ENCODE peak calls at places on chromosome 6, in ten cellular contexts. Q, J, T, S, Z, E, M, N, F and W are unnamed samples.

GRCh38 chr6:129317931-129318820 is 391.8 kb downstream of the ARHGAP18 start:
- DNase-seq in Q (no peak), J (no peak), T (no peak), S (peak), Z (no peak), E (peak), M (no peak), N (no peak), F (no peak), W (no peak)

GRCh38 chr6:161922631-161923119 is 648.8 kb upstream of the AGPAT4 start:
- DNase-seq in Q (peak), J (no peak), T (peak), S (peak), Z (peak), E (peak), M (peak), N (no peak), F (peak), W (peak)

GRCh38 chr6:142385352-142385751 is 83.5 kb downstream of the ADGRG6 start:
- DNase-seq in Q (no peak), J (no peak), T (no peak), S (no peak), Z (no peak), E (no peak), M (no peak), N (no peak), F (no peak), W (no peak)

GRCh38 chr6:170185175-170185970 is 105.5 kb downstream of the DLL1 start:
- DNase-seq in Q (no peak), J (no peak), T (no peak), S (no peak), Z (peak), E (no peak), M (no peak), N (no peak), F (no peak), W (peak)

GRCh38 chr6:135488023-135488422 is 9.5 kb downstream of the AHI1 start:
- DNase-seq in Q (no peak), J (no peak), T (no peak), S (peak), Z (no peak), E (peak), M (no peak), N (no peak), F (no peak), W (no peak)

GRCh38 chr6:150732765-150733539 is 132.6 kb upstream of the MTHFD1L start:
- DNase-seq in Q (no peak), J (no peak), T (no peak), S (no peak), Z (no peak), E (no peak), M (no peak), N (no peak), F (no peak), W (no peak)

GRCh38 chr6:136607204-136607931 is 57.1 kb upstream of the MAP7 start:
- DNase-seq in Q (no peak), J (no peak), T (no peak), S (peak), Z (no peak), E (peak), M (no peak), N (no peak), F (no peak), W (no peak)

GRCh38 chr6:3392930-3393575 is 63.8 kb downstream of the SLC22A23 start:
- DNase-seq in Q (no peak), J (no peak), T (no peak), S (no peak), Z (no peak), E (no peak), M (no peak), N (no peak), F (no peak), W (no peak)

GRCh38 chr6:148457843-148458159 is 115.2 kb downstream of the SASH1 start:
- DNase-seq in Q (no peak), J (no peak), T (no peak), S (no peak), Z (no peak), E (no peak), M (no peak), N (no peak), F (no peak), W (no peak)

GRCh38 chr6:124197148-124197547 is 393.5 kb downstream of the NKAIN2 start:
- DNase-seq in Q (no peak), J (no peak), T (no peak), S (no peak), Z (no peak), E (no peak), M (no peak), N (no peak), F (no peak), W (no peak)

GRCh38 chr6:142455957-142456589 is 154.3 kb downstream of the ADGRG6 start:
- DNase-seq in Q (no peak), J (no peak), T (no peak), S (no peak), Z (no peak), E (no peak), M (no peak), N (no peak), F (no peak), W (no peak)

GRCh38 chr6:2450546-2450945 is 205.1 kb upstream of the GMDS start:
- DNase-seq in Q (peak), J (no peak), T (peak), S (no peak), Z (peak), E (no peak), M (peak), N (no peak), F (no peak), W (no peak)

GRCh38 chr6:156622185-156622584 is 155.0 kb upstream of the ARID1B start:
- DNase-seq in Q (no peak), J (no peak), T (no peak), S (no peak), Z (no peak), E (no peak), M (no peak), N (no peak), F (no peak), W (no peak)

GRCh38 chr6:106975699-106976032 is 1.1 kb upstream of the CD24 start:
- DNase-seq in Q (no peak), J (no peak), T (no peak), S (no peak), Z (no peak), E (no peak), M (no peak), N (no peak), F (peak), W (no peak)

GRCh38 chr6:128368213-128369000 is 152.0 kb downstream of the PTPRK start:
- DNase-seq in Q (no peak), J (no peak), T (no peak), S (no peak), Z (no peak), E (peak), M (no peak), N (no peak), F (no peak), W (no peak)

GRCh38 chr6:17470209-17470952 is 77.0 kb downstream of the CAP2 start:
- DNase-seq in Q (no peak), J (no peak), T (no peak), S (peak), Z (no peak), E (no peak), M (no peak), N (no peak), F (no peak), W (no peak)

GRCh38 chr6:28941681-28942448 is 18.1 kb upstream of the TRIM27 start:
- DNase-seq in Q (no peak), J (no peak), T (no peak), S (no peak), Z (no peak), E (no peak), M (no peak), N (no peak), F (no peak), W (peak)

GRCh38 chr6:46367365-46367764 is 123.9 kb downstream of the RCAN2 start:
- DNase-seq in Q (no peak), J (no peak), T (no peak), S (no peak), Z (no peak), E (no peak), M (no peak), N (no peak), F (no peak), W (no peak)

GRCh38 chr6:125393449-125393858 is 91.7 kb upstream of the HDDC2 start:
- DNase-seq in Q (no peak), J (no peak), T (no peak), S (no peak), Z (no peak), E (no peak), M (no peak), N (no peak), F (no peak), W (no peak)

GRCh38 chr6:8108031-8108660 is 5.8 kb upstream of the EEF1E1 start:
- DNase-seq in Q (no peak), J (no peak), T (no peak), S (peak), Z (peak), E (peak), M (no peak), N (no peak), F (no peak), W (no peak)

GRCh38 chr6:77173472-77174074 is 289.7 kb downstream of the HTR1B start:
- DNase-seq in Q (no peak), J (no peak), T (peak), S (peak), Z (no peak), E (no peak), M (no peak), N (no peak), F (peak), W (no peak)

GRCh38 chr6:164013480-164014208 is 599.1 kb downstream of the QKI start:
- DNase-seq in Q (no peak), J (no peak), T (no peak), S (no peak), Z (no peak), E (no peak), M (no peak), N (no peak), F (no peak), W (no peak)

GRCh38 chr6:148983366-148983765 is 236.5 kb downstream of the UST start:
- DNase-seq in Q (no peak), J (no peak), T (no peak), S (no peak), Z (peak), E (no peak), M (no peak), N (no peak), F (no peak), W (no peak)

GRCh38 chr6:27224729-27225128 is 22.8 kb upstream of the PRSS16 start:
- DNase-seq in Q (no peak), J (no peak), T (no peak), S (no peak), Z (no peak), E (no peak), M (no peak), N (no peak), F (no peak), W (no peak)

GRCh38 chr6:45049188-45049843 is 278.8 kb upstream of the RUNX2 start:
- DNase-seq in Q (no peak), J (no peak), T (no peak), S (peak), Z (no peak), E (peak), M (no peak), N (no peak), F (peak), W (no peak)

GRCh38 chr6:137234505-137234863 is 15.3 kb upstream of the IFNGR1 start:
- DNase-seq in Q (no peak), J (no peak), T (no peak), S (no peak), Z (no peak), E (no peak), M (no peak), N (no peak), F (peak), W (no peak)

GRCh38 chr6:41560440-41561192 is 14.4 kb downstream of the FOXP4 start:
- DNase-seq in Q (peak), J (peak), T (peak), S (no peak), Z (peak), E (peak), M (no peak), N (peak), F (peak), W (peak)

GRCh38 chr6:125746731-125747588 is 2.5 kb upstream of the HEY2 start:
- DNase-seq in Q (peak), J (peak), T (peak), S (peak), Z (peak), E (peak), M (peak), N (no peak), F (peak), W (peak)

GRCh38 chr6:31620586-31621319 is at the start of gene PRRC2A:
- DNase-seq in Q (no peak), J (peak), T (peak), S (peak), Z (no peak), E (no peak), M (peak), N (peak), F (peak), W (peak)

GRCh38 chr6:53803081-53803860 is 8.5 kb downstream of the LRRC1 start:
- DNase-seq in Q (no peak), J (no peak), T (no peak), S (peak), Z (no peak), E (no peak), M (no peak), N (no peak), F (no peak), W (no peak)

GRCh38 chr6:133768656-133769295 is 120.1 kb upstream of the TCF21 start:
- DNase-seq in Q (peak), J (no peak), T (peak), S (no peak), Z (no peak), E (peak), M (no peak), N (no peak), F (no peak), W (no peak)

GRCh38 chr6:5095236-5095635 is 10.1 kb downstream of the PPP1R3G start:
- DNase-seq in Q (no peak), J (no peak), T (no peak), S (peak), Z (no peak), E (no peak), M (no peak), N (no peak), F (no peak), W (no peak)

GRCh38 chr6:35624341-35625070 is 64.2 kb downstream of the FKBP5 start:
- DNase-seq in Q (no peak), J (no peak), T (no peak), S (peak), Z (no peak), E (peak), M (no peak), N (no peak), F (peak), W (no peak)

GRCh38 chr6:33248643-33248931 is 23.1 kb downstream of the VPS52 start:
- DNase-seq in Q (no peak), J (no peak), T (no peak), S (no peak), Z (peak), E (no peak), M (no peak), N (no peak), F (peak), W (no peak)

GRCh38 chr6:33247977-33248642 is 23.6 kb downstream of the VPS52 start:
- DNase-seq in Q (peak), J (peak), T (peak), S (peak), Z (peak), E (peak), M (peak), N (peak), F (peak), W (peak)

GRCh38 chr6:33249732-33250625 is 21.7 kb downstream of the VPS52 start:
- DNase-seq in Q (peak), J (peak), T (no peak), S (peak), Z (peak), E (peak), M (no peak), N (no peak), F (peak), W (no peak)

GRCh38 chr6:33250731-33251130 is 20.9 kb downstream of the VPS52 start:
- DNase-seq in Q (no peak), J (peak), T (no peak), S (no peak), Z (peak), E (no peak), M (no peak), N (no peak), F (no peak), W (peak)

DNA sequence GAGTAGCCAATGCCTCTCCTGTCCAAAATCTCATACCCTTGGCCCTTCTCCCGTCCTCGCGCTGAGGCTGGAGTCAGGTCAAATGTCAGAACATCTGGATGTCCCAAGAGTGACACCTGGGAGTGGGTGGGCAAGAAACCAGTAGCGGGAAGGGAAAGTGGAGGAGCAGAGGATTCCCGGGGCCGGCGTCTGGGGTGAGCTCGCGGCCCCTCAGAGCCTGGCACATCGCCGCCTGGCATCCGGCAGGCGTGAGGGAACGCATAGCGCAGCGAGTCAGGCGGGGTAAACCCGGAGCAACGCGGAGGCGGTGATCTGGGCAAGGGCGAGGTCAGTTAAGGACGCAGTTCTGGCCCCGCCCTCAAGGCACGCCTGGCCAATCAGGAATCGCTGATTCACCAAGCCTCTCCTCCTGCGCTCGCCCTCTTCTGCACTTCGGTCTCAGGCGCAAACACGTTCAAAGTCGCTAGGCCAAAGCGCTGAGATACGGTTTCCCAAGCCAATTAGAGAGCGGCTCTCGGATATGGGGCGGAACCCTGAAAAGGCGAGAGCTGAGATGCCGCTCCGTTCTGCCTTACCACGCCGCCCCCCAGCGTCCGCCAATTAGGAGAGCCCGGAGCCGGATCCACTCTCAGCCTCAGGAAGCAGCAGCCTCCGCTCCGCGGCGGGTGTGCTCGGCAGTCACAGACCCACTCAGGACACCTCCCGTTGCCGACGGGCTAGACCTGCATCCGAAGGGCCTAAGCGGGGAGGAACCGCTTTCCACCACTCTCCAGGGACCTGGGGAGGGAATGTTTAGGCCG is 22.5 kb downstream of the VPS52 start:
- DNase-seq in Q (peak), J (peak), T (peak), S (peak), Z (peak), E (peak), M (peak), N (peak), F (peak), W (peak)
- TF ChIP-seq POLR2A in Q (peak), J (peak), T (no peak), S (peak), Z (peak), E (peak), M (peak), N (peak), F (peak), W (no peak)

GRCh38 chr6:111648100-111648499 is 42.4 kb upstream of the TRAF3IP2 start:
- DNase-seq in Q (no peak), J (no peak), T (no peak), S (no peak), Z (no peak), E (no peak), M (no peak), N (no peak), F (no peak), W (no peak)
- TF ChIP-seq POLR2A in Q (no peak), J (no peak), T (no peak), S (no peak), Z (no peak), E (no peak), M (no peak), N (no peak), F (no peak), W (no peak)

DNA sequence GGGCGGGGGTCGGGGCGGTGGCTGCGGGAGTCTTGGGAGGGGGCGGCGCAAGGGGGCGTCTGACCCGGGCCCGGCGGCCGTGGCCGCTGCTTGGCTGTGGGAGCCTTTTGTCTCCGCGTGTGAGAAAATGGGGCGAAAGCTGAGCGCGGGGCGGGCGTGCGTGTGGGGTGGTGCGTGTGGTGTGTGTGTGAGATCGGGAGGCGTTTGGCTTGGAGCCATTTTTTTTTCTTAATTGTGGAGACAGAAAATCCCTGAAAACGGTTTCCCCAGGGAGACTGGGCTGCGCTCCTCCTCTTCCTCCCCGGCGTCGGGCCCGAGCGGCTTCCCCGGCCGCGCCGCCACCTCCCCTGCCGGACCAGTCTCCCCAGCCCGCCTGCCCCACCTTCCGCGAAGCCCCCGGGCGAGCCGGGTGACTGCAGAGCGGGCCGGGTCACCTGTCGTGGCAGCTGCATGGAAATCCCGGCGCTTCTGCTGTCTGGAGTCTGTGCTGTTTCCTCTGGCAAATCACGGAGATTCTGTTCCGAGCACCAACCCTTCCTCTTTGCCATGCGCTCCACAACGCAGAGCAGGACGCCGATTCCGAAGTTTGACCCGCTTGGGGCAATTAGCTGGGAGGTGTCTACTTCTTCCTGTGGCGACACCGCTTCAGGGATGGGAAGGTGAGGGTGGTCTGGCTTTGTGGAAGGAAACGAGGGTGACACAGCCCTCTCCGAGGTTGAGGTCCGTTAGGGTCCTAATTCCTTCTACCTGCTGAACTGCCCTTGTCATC is 64.5 kb downstream of the GTF2H5 start:
- DNase-seq in Q (peak), J (peak), T (peak), S (peak), Z (peak), E (peak), M (peak), N (peak), F (peak), W (peak)
- TF ChIP-seq POLR2A in Q (no peak), J (no peak), T (no peak), S (peak), Z (peak), E (peak), M (no peak), N (no peak), F (no peak), W (no peak)

GRCh38 chr6:26157838-26158580 is 70.8 kb downstream of the HFE start:
- DNase-seq in Q (peak), J (peak), T (peak), S (peak), Z (peak), E (peak), M (peak), N (no peak), F (peak), W (peak)

GRCh38 chr6:26156850-26157149 is 69.6 kb downstream of the HFE start:
- DNase-seq in Q (peak), J (no peak), T (no peak), S (no peak), Z (no peak), E (no peak), M (no peak), N (no peak), F (no peak), W (no peak)

GRCh38 chr6:26156105-26156849 is 69.0 kb downstream of the HFE start:
- DNase-seq in Q (peak), J (peak), T (peak), S (peak), Z (peak), E (peak), M (peak), N (peak), F (peak), W (peak)

GRCh38 chr6:26158581-26159416 is 71.6 kb downstream of the HFE start:
- DNase-seq in Q (peak), J (peak), T (peak), S (peak), Z (peak), E (peak), M (peak), N (no peak), F (peak), W (peak)

DNA sequence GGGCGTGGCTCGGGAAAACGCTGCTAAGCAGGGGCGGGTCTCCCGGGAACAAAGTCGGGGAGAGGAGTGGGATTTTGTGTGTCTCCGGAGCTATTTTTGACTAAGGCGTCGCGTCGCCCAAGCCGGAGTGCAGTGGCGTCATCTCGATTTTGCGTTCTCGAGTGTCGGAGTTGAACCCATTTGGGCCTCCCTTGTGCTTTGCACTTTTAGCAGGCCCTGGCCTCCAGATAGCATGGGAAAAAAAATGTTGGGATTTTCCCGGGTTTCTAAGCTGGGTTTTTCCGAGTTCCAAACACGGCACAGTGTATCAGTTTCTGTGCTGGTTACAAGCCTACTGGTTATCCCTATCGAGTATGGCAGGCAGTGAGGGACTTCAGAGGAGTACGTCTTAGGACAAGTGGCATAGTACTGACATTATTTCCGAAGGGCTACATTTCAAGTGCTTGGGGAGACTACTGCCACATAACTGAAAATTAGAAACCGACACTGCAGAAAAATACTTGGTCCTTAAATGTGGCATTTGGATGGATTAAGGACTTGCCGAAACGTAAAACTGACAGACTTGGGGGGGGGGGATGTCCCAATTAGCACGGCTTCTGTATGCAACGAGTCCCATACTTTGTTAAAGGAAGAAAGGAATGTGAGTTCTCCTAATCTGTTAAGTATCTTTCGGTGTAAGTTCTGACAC is 70.1 kb downstream of the HFE start:
- DNase-seq in Q (peak), J (peak), T (peak), S (peak), Z (peak), E (peak), M (peak), N (no peak), F (peak), W (peak)
- TF ChIP-seq POLR2A in Q (no peak), J (peak), T (peak), S (no peak), Z (no peak), E (peak), M (peak), N (peak), F (peak), W (peak)